ENCODE peak calls at places on chromosomes 7 and 10, in seven cellular contexts. One of them, this sample, is unnamed.
A peak's percentile ranks its signal among the peaks of the same experiment; 100 is the strongest.

GRCh38 chr10:69318997-69319727 is 40.9 kb downstream of the HK1 start:
- DNase-seq in lower leg skin: peak; percentile 84
- DNase-seq in ACHN: peak; percentile 59
- DNase-seq in Daoy: peak; percentile 60
- DNase-seq in lower lobe of right lung: peak; percentile 89
- DNase-seq in activated CD4-positive, alpha-beta T cell treated with anti-CD3 and anti-CD28 coated beads, Interleukin-2, amount 50 U/mL, for 1 hour: peak; percentile 71
- DNase-seq in H7: peak; percentile 72
- DNase-seq in this sample: no peak

GRCh38 chr7:117025891-117026290 is 72.6 kb downstream of the ST7 start:
- DNase-seq in lower lobe of right lung: no peak
- DNase-seq in lower leg skin: no peak
- DNase-seq in ACHN: no peak
- DNase-seq in activated CD4-positive, alpha-beta T cell treated with anti-CD3 and anti-CD28 coated beads, Interleukin-2, amount 50 U/mL, for 1 hour: no peak
- DNase-seq in Daoy: no peak
- DNase-seq in H7: no peak
- DNase-seq in this sample: no peak

GRCh38 chr7:9097565-9098060 is 664.2 kb downstream of the NXPH1 start:
- DNase-seq in activated CD4-positive, alpha-beta T cell treated with anti-CD3 and anti-CD28 coated beads, Interleukin-2, amount 50 U/mL, for 1 hour: no peak
- DNase-seq in Daoy: no peak
- DNase-seq in ACHN: no peak
- DNase-seq in H7: no peak
- DNase-seq in lower leg skin: no peak
- DNase-seq in lower lobe of right lung: no peak
- DNase-seq in this sample: no peak

GRCh38 chr7:103727982-103728610 is 261.4 kb downstream of the RELN start:
- DNase-seq in activated CD4-positive, alpha-beta T cell treated with anti-CD3 and anti-CD28 coated beads, Interleukin-2, amount 50 U/mL, for 1 hour: no peak
- DNase-seq in Daoy: no peak
- DNase-seq in lower lobe of right lung: no peak
- DNase-seq in H7: no peak
- DNase-seq in ACHN: no peak
- DNase-seq in lower leg skin: no peak
- DNase-seq in this sample: no peak

GRCh38 chr10:1050555-1050954 is 1.6 kb upstream of the IDI1 start:
- DNase-seq in lower leg skin: peak; percentile 45
- DNase-seq in ACHN: no peak
- DNase-seq in H7: peak; percentile 66
- DNase-seq in activated CD4-positive, alpha-beta T cell treated with anti-CD3 and anti-CD28 coated beads, Interleukin-2, amount 50 U/mL, for 1 hour: peak; percentile 54
- DNase-seq in lower lobe of right lung: no peak
- DNase-seq in Daoy: no peak
- DNase-seq in this sample: no peak

GRCh38 chr10:42898037-42898960 is 115.7 kb downstream of the BMS1 start:
- DNase-seq in activated CD4-positive, alpha-beta T cell treated with anti-CD3 and anti-CD28 coated beads, Interleukin-2, amount 50 U/mL, for 1 hour: no peak
- DNase-seq in H7: peak; percentile 43
- DNase-seq in ACHN: no peak
- DNase-seq in Daoy: no peak
- DNase-seq in lower lobe of right lung: no peak
- DNase-seq in lower leg skin: no peak
- DNase-seq in this sample: no peak

GRCh38 chr7:116145245-116145852 is 65.0 kb upstream of the TES start:
- DNase-seq in H7: no peak
- DNase-seq in activated CD4-positive, alpha-beta T cell treated with anti-CD3 and anti-CD28 coated beads, Interleukin-2, amount 50 U/mL, for 1 hour: no peak
- DNase-seq in ACHN: no peak
- DNase-seq in Daoy: no peak
- DNase-seq in lower leg skin: no peak
- DNase-seq in lower lobe of right lung: no peak
- DNase-seq in this sample: no peak

GRCh38 chr7:116292381-116292780 is 82.0 kb downstream of the TES start:
- DNase-seq in Daoy: no peak
- DNase-seq in lower leg skin: no peak
- DNase-seq in H7: no peak
- DNase-seq in activated CD4-positive, alpha-beta T cell treated with anti-CD3 and anti-CD28 coated beads, Interleukin-2, amount 50 U/mL, for 1 hour: no peak
- DNase-seq in ACHN: no peak
- DNase-seq in lower lobe of right lung: no peak
- DNase-seq in this sample: no peak

GRCh38 chr10:53786236-53786635 is 1013.7 kb upstream of the MBL2 start:
- DNase-seq in activated CD4-positive, alpha-beta T cell treated with anti-CD3 and anti-CD28 coated beads, Interleukin-2, amount 50 U/mL, for 1 hour: no peak
- DNase-seq in ACHN: peak; percentile 50
- DNase-seq in lower lobe of right lung: no peak
- DNase-seq in H7: peak; percentile 43
- DNase-seq in lower leg skin: no peak
- DNase-seq in Daoy: no peak
- DNase-seq in this sample: no peak

GRCh38 chr10:128099901-128100300 is 26.3 kb downstream of the MKI67 start:
- DNase-seq in activated CD4-positive, alpha-beta T cell treated with anti-CD3 and anti-CD28 coated beads, Interleukin-2, amount 50 U/mL, for 1 hour: no peak
- DNase-seq in H7: no peak
- DNase-seq in Daoy: no peak
- DNase-seq in lower leg skin: no peak
- DNase-seq in lower lobe of right lung: no peak
- DNase-seq in ACHN: no peak
- DNase-seq in this sample: no peak

GRCh38 chr7:97018775-97019535 is 5.7 kb downstream of the DLX5 start:
- DNase-seq in lower leg skin: no peak
- DNase-seq in Daoy: no peak
- DNase-seq in lower lobe of right lung: no peak
- DNase-seq in H7: peak; percentile 76
- DNase-seq in ACHN: no peak
- DNase-seq in activated CD4-positive, alpha-beta T cell treated with anti-CD3 and anti-CD28 coated beads, Interleukin-2, amount 50 U/mL, for 1 hour: no peak
- DNase-seq in this sample: no peak

GRCh38 chr7:117053407-117053806 is 100.1 kb downstream of the ST7 start:
- DNase-seq in Daoy: no peak
- DNase-seq in ACHN: no peak
- DNase-seq in lower lobe of right lung: no peak
- DNase-seq in lower leg skin: no peak
- DNase-seq in H7: no peak
- DNase-seq in activated CD4-positive, alpha-beta T cell treated with anti-CD3 and anti-CD28 coated beads, Interleukin-2, amount 50 U/mL, for 1 hour: no peak
- DNase-seq in this sample: no peak

GRCh38 chr7:151091431-151091830 is 5.2 kb downstream of the AGAP3 start:
- DNase-seq in lower leg skin: no peak
- DNase-seq in lower lobe of right lung: no peak
- DNase-seq in H7: peak; percentile 84
- DNase-seq in Daoy: no peak
- DNase-seq in ACHN: peak; percentile 55
- DNase-seq in activated CD4-positive, alpha-beta T cell treated with anti-CD3 and anti-CD28 coated beads, Interleukin-2, amount 50 U/mL, for 1 hour: no peak
- DNase-seq in this sample: no peak

GRCh38 chr10:23280420-23281043 is 64.1 kb downstream of the C10orf67 start:
- DNase-seq in Daoy: no peak
- DNase-seq in activated CD4-positive, alpha-beta T cell treated with anti-CD3 and anti-CD28 coated beads, Interleukin-2, amount 50 U/mL, for 1 hour: no peak
- DNase-seq in lower leg skin: no peak
- DNase-seq in lower lobe of right lung: no peak
- DNase-seq in H7: peak; percentile 56
- DNase-seq in ACHN: no peak
- DNase-seq in this sample: no peak

GRCh38 chr7:269721-270120 is 20.2 kb upstream of the FOXL3 start:
- DNase-seq in lower leg skin: no peak
- DNase-seq in lower lobe of right lung: no peak
- DNase-seq in H7: peak; percentile 14
- DNase-seq in Daoy: no peak
- DNase-seq in ACHN: no peak
- DNase-seq in activated CD4-positive, alpha-beta T cell treated with anti-CD3 and anti-CD28 coated beads, Interleukin-2, amount 50 U/mL, for 1 hour: no peak
- DNase-seq in this sample: no peak

GRCh38 chr10:100569687-100570517 is 34.2 kb downstream of the HIF1AN start:
- DNase-seq in H7: peak; percentile 89
- DNase-seq in lower leg skin: no peak
- DNase-seq in Daoy: no peak
- DNase-seq in lower lobe of right lung: no peak
- DNase-seq in ACHN: no peak
- DNase-seq in activated CD4-positive, alpha-beta T cell treated with anti-CD3 and anti-CD28 coated beads, Interleukin-2, amount 50 U/mL, for 1 hour: no peak
- DNase-seq in this sample: no peak

GRCh38 chr7:7522421-7522820 is 13.3 kb downstream of the COL28A1 start:
- DNase-seq in lower lobe of right lung: no peak
- DNase-seq in ACHN: no peak
- DNase-seq in activated CD4-positive, alpha-beta T cell treated with anti-CD3 and anti-CD28 coated beads, Interleukin-2, amount 50 U/mL, for 1 hour: no peak
- DNase-seq in Daoy: no peak
- DNase-seq in lower leg skin: no peak
- DNase-seq in H7: no peak
- DNase-seq in this sample: no peak

GRCh38 chr10:51983481-51983880 is 284.1 kb upstream of the CSTF2T start:
- DNase-seq in activated CD4-positive, alpha-beta T cell treated with anti-CD3 and anti-CD28 coated beads, Interleukin-2, amount 50 U/mL, for 1 hour: no peak
- DNase-seq in ACHN: no peak
- DNase-seq in Daoy: no peak
- DNase-seq in lower leg skin: no peak
- DNase-seq in lower lobe of right lung: no peak
- DNase-seq in H7: no peak
- DNase-seq in this sample: no peak

GRCh38 chr10:98242823-98243222 is 25.2 kb downstream of the LOXL4 start:
- DNase-seq in lower leg skin: no peak
- DNase-seq in H7: peak; percentile 23
- DNase-seq in activated CD4-positive, alpha-beta T cell treated with anti-CD3 and anti-CD28 coated beads, Interleukin-2, amount 50 U/mL, for 1 hour: no peak
- DNase-seq in lower lobe of right lung: no peak
- DNase-seq in ACHN: peak; percentile 44
- DNase-seq in Daoy: no peak
- DNase-seq in this sample: no peak